ENCODE peak calls at places on chromosome 5, in five cellular contexts. Y is activated CD4-positive, alpha-beta T cell treated with anti-CD3 and anti-CD28 coated beads, Interleukin-2, amount 50 U/mL, for 48 hours; F is cardiac muscle cell; E is osteoblast; U is mucosa of gallbladder. O is an unnamed sample.

GRCh38 chr5:145521066-145521465 is 314.1 kb downstream of the PRELID2 start:
- DNase-seq in Y (no peak), F (no peak), E (no peak), U (no peak), O (no peak)

GRCh38 chr5:138985256-138985655 is 110.1 kb upstream of the LRRTM2 start:
- DNase-seq in Y (no peak), F (no peak), E (no peak), U (no peak), O (no peak)

GRCh38 chr5:78056901-78057514 is 237.5 kb downstream of the AP3B1 start:
- DNase-seq in Y (no peak), F (no peak), E (no peak), U (no peak), O (no peak)

GRCh38 chr5:141031006-141031405 is 20.2 kb upstream of the PCDHB1 start:
- DNase-seq in Y (no peak), F (no peak), E (no peak), U (no peak), O (no peak)

GRCh38 chr5:154197801-154198461 is 7.4 kb downstream of the GALNT10 start:
- DNase-seq in Y (peak; percentile 69), F (no peak), E (peak; percentile 88), U (peak; percentile 36), O (no peak)

GRCh38 chr5:136058031-136058971 is 29.5 kb downstream of the TGFBI start:
- DNase-seq in Y (no peak), F (no peak), E (peak; percentile 93), U (peak; percentile 82), O (peak; percentile 35)

GRCh38 chr5:82834151-82834550 is 243.0 kb downstream of the TMEM167A start:
- DNase-seq in Y (no peak), F (no peak), E (no peak), U (no peak), O (no peak)

GRCh38 chr5:56641635-56642255 is 173.6 kb upstream of the MAP3K1 start:
- DNase-seq in Y (no peak), F (no peak), E (no peak), U (no peak), O (no peak)

GRCh38 chr5:21152611-21153010 is 1164.6 kb upstream of the CDH18 start:
- DNase-seq in Y (no peak), F (no peak), E (peak; percentile 1), U (peak; percentile 40), O (no peak)

GRCh38 chr5:128695791-128696520 is 157.9 kb upstream of the FBN2 start:
- DNase-seq in Y (no peak), F (no peak), E (no peak), U (no peak), O (peak; percentile 10)

GRCh38 chr5:150734579-150735384 is 24.0 kb downstream of the DCTN4 start:
- DNase-seq in Y (peak; percentile 40), F (no peak), E (no peak), U (peak; percentile 38), O (no peak)

GRCh38 chr5:171757853-171758535 is 27.6 kb upstream of the SMIM23 start:
- DNase-seq in Y (no peak), F (no peak), E (peak; percentile 91), U (no peak), O (no peak)

GRCh38 chr5:89849819-89850515 is 559.6 kb downstream of the CETN3 start:
- DNase-seq in Y (no peak), F (peak; percentile 22), E (peak; percentile 34), U (no peak), O (no peak)

GRCh38 chr5:143352691-143353090 is 50.8 kb downstream of the NR3C1 start:
- DNase-seq in Y (no peak), F (no peak), E (no peak), U (no peak), O (no peak)

GRCh38 chr5:144510845-144511580 is 340.3 kb downstream of the KCTD16 start:
- DNase-seq in Y (no peak), F (no peak), E (no peak), U (no peak), O (no peak)

GRCh38 chr5:173327948-173328895 is at the start of gene STC2:
- DNase-seq in Y (peak; percentile 76), F (peak; percentile 98), E (peak; percentile 98), U (no peak), O (peak; percentile 75)

GRCh38 chr5:78133423-78133822 is 161.1 kb downstream of the AP3B1 start:
- DNase-seq in Y (no peak), F (no peak), E (peak; percentile 35), U (no peak), O (no peak)

GRCh38 chr5:35393901-35394300 is 163.6 kb upstream of the PRLR start:
- DNase-seq in Y (no peak), F (no peak), E (no peak), U (no peak), O (no peak)

GRCh38 chr5:170482511-170482910 is 21.3 kb upstream of the KCNIP1 start:
- DNase-seq in Y (no peak), F (no peak), E (no peak), U (no peak), O (no peak)

GRCh38 chr5:157328277-157328912 is 62.5 kb downstream of the CYFIP2 start:
- DNase-seq in Y (peak; percentile 55), F (peak; percentile 86), E (peak; percentile 93), U (peak; percentile 56), O (peak; percentile 55)

GRCh38 chr5:141608046-141608445 is 10.8 kb downstream of the DIAPH1 start:
- DNase-seq in Y (no peak), F (no peak), E (no peak), U (no peak), O (no peak)

GRCh38 chr5:98899456-98899855 is 29.4 kb downstream of the CHD1 start:
- DNase-seq in Y (no peak), F (no peak), E (no peak), U (no peak), O (no peak)

GRCh38 chr5:141692919-141693848 is 11.2 kb upstream of the ARAP3 start:
- DNase-seq in Y (peak; percentile 84), F (no peak), E (peak; percentile 84), U (peak; percentile 26), O (no peak)

GRCh38 chr5:135034186-135034962 is at the start of gene PITX1:
- DNase-seq in Y (peak; percentile 46), F (peak; percentile 33), E (peak; percentile 99), U (peak; percentile 32), O (no peak)

GRCh38 chr5:134992148-134992547 is 24.4 kb downstream of the CATSPER3 start:
- DNase-seq in Y (no peak), F (no peak), E (no peak), U (no peak), O (no peak)

GRCh38 chr5:56147679-56148230 is 85.4 kb downstream of the ANKRD55 start:
- DNase-seq in Y (no peak), F (no peak), E (no peak), U (no peak), O (no peak)

GRCh38 chr5:137374110-137374853 is 124.8 kb downstream of the SPOCK1 start:
- DNase-seq in Y (no peak), F (no peak), E (no peak), U (no peak), O (no peak)

GRCh38 chr5:139682016-139682975 is 34.1 kb downstream of the CXXC5 start:
- DNase-seq in Y (no peak), F (no peak), E (no peak), U (no peak), O (no peak)

GRCh38 chr5:56269216-56269927 is 36.2 kb upstream of the ANKRD55 start:
- DNase-seq in Y (no peak), F (peak; percentile 68), E (peak; percentile 37), U (no peak), O (peak; percentile 35)

GRCh38 chr5:155915626-155916025 is 411.3 kb upstream of the SGCD start:
- DNase-seq in Y (no peak), F (no peak), E (no peak), U (no peak), O (no peak)

GRCh38 chr5:96149546-96149945 is 187.9 kb upstream of the ELL2 start:
- DNase-seq in Y (no peak), F (no peak), E (no peak), U (no peak), O (no peak)

GRCh38 chr5:2739360-2740050 is 12.0 kb downstream of the IRX2 start:
- DNase-seq in Y (no peak), F (peak; percentile 64), E (peak; percentile 92), U (no peak), O (peak; percentile 41)

GRCh38 chr5:52119768-52120167 is 667.9 kb upstream of the ITGA1 start:
- DNase-seq in Y (no peak), F (no peak), E (no peak), U (no peak), O (no peak)

GRCh38 chr5:31663519-31663918 is 24.6 kb downstream of the PDZD2 start:
- DNase-seq in Y (no peak), F (no peak), E (peak; percentile 94), U (no peak), O (no peak)

GRCh38 chr5:171707441-171707790 is 78.2 kb upstream of the SMIM23 start:
- DNase-seq in Y (no peak), F (no peak), E (no peak), U (no peak), O (no peak)

GRCh38 chr5:171984748-171985419 is 21.6 kb downstream of the FBXW11 start:
- DNase-seq in Y (peak; percentile 22), F (no peak), E (peak; percentile 82), U (no peak), O (no peak)

GRCh38 chr5:167096816-167097215 is 1194.6 kb upstream of the WWC1 start:
- DNase-seq in Y (no peak), F (no peak), E (no peak), U (no peak), O (no peak)

GRCh38 chr5:15592728-15593127 is 92.7 kb downstream of the FBXL7 start:
- DNase-seq in Y (no peak), F (no peak), E (no peak), U (no peak), O (no peak)